ENCODE peak calls at places on chromosome 2, in five cellular contexts. One of them, this sample, is unnamed.

GRCh38 chr2:192064459-192064858 is 130.3 kb downstream of the TMEFF2 start:
- DNase-seq in right cardiac atrium: no peak
- DNase-seq in AG08396: no peak
- DNase-seq in T-helper 2 cell: no peak
- DNase-seq in left cardiac atrium: no peak
- DNase-seq in this sample: no peak

GRCh38 chr2:239075918-239076727 is 228.2 kb downstream of the TWIST2 start:
- DNase-seq in right cardiac atrium: peak; percentile 45
- DNase-seq in AG08396: no peak
- DNase-seq in T-helper 2 cell: no peak
- DNase-seq in left cardiac atrium: no peak
- DNase-seq in this sample: no peak

GRCh38 chr2:211045025-211045424 is 488.6 kb downstream of the CPS1 start:
- DNase-seq in right cardiac atrium: no peak
- DNase-seq in AG08396: no peak
- DNase-seq in T-helper 2 cell: no peak
- DNase-seq in left cardiac atrium: no peak
- DNase-seq in this sample: no peak

GRCh38 chr2:189466656-189467055 is 25.4 kb downstream of the WDR75 start:
- DNase-seq in right cardiac atrium: no peak
- DNase-seq in AG08396: peak; percentile 27
- DNase-seq in T-helper 2 cell: no peak
- DNase-seq in left cardiac atrium: no peak
- DNase-seq in this sample: no peak

GRCh38 chr2:25817630-25818029 is 60.7 kb downstream of the ASXL2 start:
- DNase-seq in right cardiac atrium: no peak
- DNase-seq in AG08396: no peak
- DNase-seq in T-helper 2 cell: no peak
- DNase-seq in left cardiac atrium: no peak
- DNase-seq in this sample: no peak

GRCh38 chr2:204899983-204900382 is 354.7 kb downstream of the PARD3B start:
- DNase-seq in right cardiac atrium: no peak
- DNase-seq in AG08396: no peak
- DNase-seq in T-helper 2 cell: no peak
- DNase-seq in left cardiac atrium: no peak
- DNase-seq in this sample: no peak

GRCh38 chr2:143345887-143346612 is 216.8 kb downstream of the ARHGAP15 start:
- DNase-seq in right cardiac atrium: no peak
- DNase-seq in AG08396: no peak
- DNase-seq in T-helper 2 cell: no peak
- DNase-seq in left cardiac atrium: no peak
- DNase-seq in this sample: no peak

GRCh38 chr2:5695641-5696350 is 3.6 kb downstream of the SOX11 start:
- DNase-seq in right cardiac atrium: no peak
- DNase-seq in AG08396: peak; percentile 59
- DNase-seq in T-helper 2 cell: no peak
- DNase-seq in left cardiac atrium: no peak
- DNase-seq in this sample: peak; percentile 74